ENCODE peak calls at places on chromosomes 7 and 10, in seven cellular contexts. J is HCT116, H is MM.1S, Y is hepatocyte, R is GM23248, Q is neural progenitor cell, S is GM23338. V is an unnamed sample.

GRCh38 chr7:33446551-33446950 is 317.2 kb downstream of the BBS9 start:
- DNase-seq in J (no peak), H (no peak), Y (no peak), R (no peak), Q (no peak), S (no peak), V (no peak)

GRCh38 chr10:109374215-109374614 is 549.1 kb downstream of the XPNPEP1 start:
- DNase-seq in J (no peak), H (no peak), Y (no peak), R (peak; percentile 87), Q (no peak), S (no peak), V (peak; percentile 81)

GRCh38 chr7:83096065-83096580 is 66.6 kb downstream of the PCLO start:
- DNase-seq in J (no peak), H (no peak), Y (no peak), R (no peak), Q (no peak), S (no peak), V (no peak)

GRCh38 chr10:67549390-67549789 is 146.6 kb downstream of the CTNNA3 start:
- DNase-seq in J (no peak), H (no peak), Y (peak; percentile 11), R (no peak), Q (no peak), S (no peak), V (no peak)

GRCh38 chr7:55019691-55020480 is 1.1 kb downstream of the EGFR start:
- DNase-seq in J (no peak), H (no peak), Y (peak; percentile 59), R (peak; percentile 61), Q (peak; percentile 59), S (peak; percentile 55), V (peak; percentile 35)

GRCh38 chr10:62058896-62059423 is 157.5 kb downstream of the ARID5B start:
- DNase-seq in J (no peak), H (no peak), Y (no peak), R (peak; percentile 45), Q (no peak), S (no peak), V (no peak)

GRCh38 chr10:120336910-120337540 is 120.0 kb upstream of the PLPP4 start:
- DNase-seq in J (peak; percentile 51), H (peak; percentile 56), Y (peak; percentile 67), R (peak; percentile 36), Q (peak; percentile 67), S (peak; percentile 78), V (peak; percentile 71)

GRCh38 chr10:63236113-63236935 is 103.2 kb downstream of the NRBF2 start:
- DNase-seq in J (peak; percentile 82), H (peak; percentile 64), Y (peak; percentile 69), R (peak; percentile 93), Q (no peak), S (no peak), V (peak; percentile 100)

GRCh38 chr7:31633894-31634494 is 53.0 kb upstream of the PPP1R17 start:
- DNase-seq in J (peak; percentile 34), H (peak; percentile 43), Y (peak; percentile 84), R (peak; percentile 69), Q (peak; percentile 82), S (peak; percentile 86), V (peak; percentile 80)

GRCh38 chr10:132587175-132587574 is 49.6 kb downstream of the INPP5A start:
- DNase-seq in J (no peak), H (no peak), Y (no peak), R (no peak), Q (no peak), S (no peak), V (no peak)

GRCh38 chr7:152887779-152888178 is 128.2 kb downstream of the ACTR3B start:
- DNase-seq in J (no peak), H (no peak), Y (no peak), R (no peak), Q (no peak), S (no peak), V (no peak)

GRCh38 chr7:134472572-134473242 is 13.8 kb upstream of the AKR1B1 start:
- DNase-seq in J (no peak), H (no peak), Y (no peak), R (peak; percentile 20), Q (no peak), S (no peak), V (no peak)

GRCh38 chr7:231858-232246 is 39.5 kb downstream of the FAM20C start:
- DNase-seq in J (no peak), H (no peak), Y (no peak), R (no peak), Q (no peak), S (no peak), V (no peak)

GRCh38 chr7:234712-235553 is 42.6 kb downstream of the FAM20C start:
- DNase-seq in J (no peak), H (no peak), Y (peak; percentile 49), R (peak; percentile 64), Q (no peak), S (no peak), V (peak; percentile 45)

GRCh38 chr7:234041-234711 is 41.8 kb downstream of the FAM20C start:
- DNase-seq in J (no peak), H (no peak), Y (peak; percentile 53), R (peak; percentile 53), Q (no peak), S (no peak), V (no peak)

GRCh38 chr7:232571-233455 is 40.4 kb downstream of the FAM20C start:
- DNase-seq in J (no peak), H (no peak), Y (no peak), R (peak; percentile 93), Q (no peak), S (no peak), V (no peak)

DNA sequence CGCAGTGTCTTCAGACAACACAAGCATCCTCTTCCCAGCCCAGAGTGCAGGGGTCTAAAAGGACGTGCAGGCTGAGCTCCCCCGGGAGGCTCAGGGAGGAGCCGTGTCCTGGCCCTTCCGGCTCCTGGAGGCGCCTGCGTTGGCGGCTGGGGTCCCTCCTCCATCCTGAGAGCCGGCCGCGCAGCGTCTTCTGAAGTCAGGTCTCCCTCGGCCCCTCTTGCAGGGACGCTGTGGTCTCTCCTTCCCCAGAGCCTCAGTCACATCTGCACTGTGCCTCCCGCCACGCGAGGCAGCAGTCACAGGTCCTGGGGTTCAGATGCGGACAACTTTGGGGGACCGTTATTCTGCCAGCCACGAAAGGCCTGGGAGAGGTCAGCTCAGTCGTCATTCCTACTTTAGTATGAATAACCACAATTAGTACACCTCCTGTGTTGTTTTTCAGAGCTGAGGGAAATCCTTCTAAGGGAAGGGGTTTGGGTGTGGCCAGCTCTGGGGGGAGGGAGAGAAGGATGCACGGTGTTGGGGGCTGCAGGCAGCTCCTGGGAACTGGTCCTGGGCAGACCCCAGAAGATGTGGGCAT is 41.2 kb downstream of the FAM20C start:
- DNase-seq in J (no peak), H (no peak), Y (no peak), R (peak; percentile 42), Q (no peak), S (no peak), V (no peak)
- H3K27ac ChIP-seq in J (no peak overlapping the region), H (no peak overlapping the region), Y (peak overlapping the region; percentile 76), R (peak overlapping the region; percentile 50), Q (no peak overlapping the region), S (no peak overlapping the region), V (no peak overlapping the region)

GRCh38 chr7:2924866-2925840 is 81.0 kb upstream of the GNA12 start:
- DNase-seq in J (no peak), H (no peak), Y (no peak), R (no peak), Q (no peak), S (no peak), V (no peak)
- TF ChIP-seq EZH2phosphoT487 in J (no peak), H (no peak), Y (no peak), R (no peak), Q (no peak), S (no peak), V (no peak)

DNA sequence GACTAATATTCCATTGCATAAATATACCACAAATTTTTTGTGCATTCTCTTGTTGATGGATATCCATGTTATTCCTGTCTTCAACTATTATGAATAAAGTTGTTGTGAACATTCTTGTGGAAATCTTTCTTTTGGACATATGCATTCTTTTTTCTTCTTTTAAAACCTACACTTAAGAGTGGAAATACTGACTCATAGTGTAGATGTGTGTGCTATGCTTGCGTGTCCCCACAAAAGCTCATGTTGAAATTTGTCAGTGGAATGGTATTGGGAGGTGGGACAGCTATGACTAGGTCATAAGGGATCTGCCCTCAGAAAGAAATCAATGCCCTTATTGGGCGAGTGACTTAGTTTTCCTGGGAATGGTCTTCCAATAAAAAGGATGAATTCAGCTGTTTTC is 203.6 kb upstream of the PRSS58 start:
- DNase-seq in J (no peak), H (no peak), Y (no peak), R (peak; percentile 87), Q (no peak), S (no peak), V (peak; percentile 75)
- H3K27ac ChIP-seq in J (no peak overlapping the region), H (no peak overlapping the region), Y (no peak overlapping the region), R (peak overlapping the region; percentile 66), Q (no peak overlapping the region), S (no peak overlapping the region), V (peak overlapping the region; percentile 29)

DNA sequence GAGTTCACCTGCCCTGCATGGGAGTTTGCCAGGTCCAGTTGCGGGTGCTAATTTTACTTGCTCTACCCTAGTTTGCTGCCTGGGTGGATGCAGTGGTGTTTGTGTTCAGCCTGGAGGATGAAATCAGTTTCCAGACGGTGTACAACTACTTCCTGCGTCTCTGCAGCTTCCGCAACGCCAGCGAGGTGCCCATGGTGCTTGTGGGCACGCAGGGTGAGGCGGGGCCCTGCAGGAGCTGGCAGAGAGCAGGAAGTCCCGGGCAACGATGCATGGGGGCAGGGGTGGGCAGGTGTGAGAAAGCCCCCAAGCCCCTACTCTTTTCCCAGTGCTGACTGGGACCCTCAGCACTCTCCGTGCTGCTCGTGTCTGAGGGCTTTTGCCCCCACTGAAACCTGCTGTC is 31.3 kb downstream of the AGAP3 start:
- DNase-seq in J (no peak), H (no peak), Y (no peak), R (no peak), Q (no peak), S (no peak), V (no peak)
- TF ChIP-seq EZH2phosphoT487 in J (no peak), H (no peak), Y (no peak), R (no peak), Q (no peak), S (no peak), V (no peak)

GRCh38 chr10:78986419-78986818 is 82.3 kb upstream of the ZMIZ1 start:
- DNase-seq in J (no peak), H (no peak), Y (no peak), R (peak; percentile 40), Q (no peak), S (no peak), V (no peak)
- H3K27ac ChIP-seq in J (no peak overlapping the region), H (no peak overlapping the region), Y (no peak overlapping the region), R (no peak overlapping the region), Q (no peak overlapping the region), S (no peak overlapping the region), V (no peak overlapping the region)

DNA sequence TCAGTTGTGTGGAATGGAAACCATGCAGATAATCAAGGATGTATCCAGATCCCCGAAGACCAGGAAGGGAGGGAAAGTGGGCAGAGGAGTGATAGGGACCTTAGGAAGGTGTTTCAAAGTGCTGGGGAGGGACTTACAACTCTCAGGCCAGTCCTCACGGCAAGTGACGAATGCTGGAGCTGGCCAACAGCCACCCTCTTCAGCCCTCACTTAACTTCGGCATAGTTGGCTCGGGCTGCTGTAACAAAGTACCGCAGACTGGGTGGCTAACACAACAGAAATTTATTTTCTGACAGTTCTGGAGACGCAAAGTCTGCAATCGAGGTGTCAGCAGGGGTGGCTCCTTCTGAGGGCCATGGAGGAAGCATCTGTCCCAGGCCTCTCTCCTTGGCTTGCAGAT is 265.9 kb upstream of the YAE1 start:
- DNase-seq in J (no peak), H (no peak), Y (no peak), R (peak; percentile 70), Q (no peak), S (no peak), V (no peak)
- TF ChIP-seq EZH2phosphoT487 in J (no peak), H (no peak), Y (no peak), R (no peak), Q (no peak), S (no peak), V (no peak)

V was measured in PC-3.